ENCODE peak calls at places on chromosomes 16 and 17, in four cellular contexts. K, V, E and F are unnamed samples.
A peak's percentile ranks its signal among the peaks of the same experiment; 100 is the strongest.

GRCh38 chr17:4516740-4517139 is 18.1 kb downstream of the SPNS2 start:
- DNase-seq in E (no peak), V (no peak), K (no peak), F (no peak)

GRCh38 chr16:83842755-83843507 is 35.2 kb downstream of the HSBP1 start:
- DNase-seq in K (no peak), V (no peak), E (no peak), F (no peak)

GRCh38 chr16:46926470-46927225 is 42.5 kb downstream of the GPT2 start:
- DNase-seq in E (no peak), K (no peak), V (no peak), F (no peak)

GRCh38 chr17:67421869-67422273 is 44.8 kb downstream of the PITPNC1 start:
- DNase-seq in K (peak; percentile 100), E (no peak), V (peak; percentile 61), F (no peak)

GRCh38 chr17:59513934-59514841 is 51.2 kb upstream of the DHX40 start:
- DNase-seq in V (no peak), K (no peak), E (no peak), F (no peak)

GRCh38 chr16:68452176-68452575 is 3.9 kb upstream of the SMPD3 start:
- DNase-seq in V (no peak), E (no peak), K (no peak), F (no peak)

GRCh38 chr17:78979780-78980623 is at the start of gene LGALS3BP:
- DNase-seq in E (peak; percentile 47), K (peak; percentile 70), V (no peak), F (peak; percentile 70)

GRCh38 chr16:4330277-4330882 is 14.5 kb downstream of the GLIS2 start:
- DNase-seq in K (no peak), V (no peak), E (peak; percentile 87), F (peak; percentile 91)

GRCh38 chr16:11270602-11271162 is 1.6 kb upstream of the TNP2 start:
- DNase-seq in E (no peak), K (no peak), V (no peak), F (no peak)

GRCh38 chr17:69878661-69879060 is 196.4 kb upstream of the KCNJ16 start:
- DNase-seq in V (no peak), K (no peak), E (no peak), F (no peak)

GRCh38 chr17:67491009-67491677 is 114.1 kb downstream of the PITPNC1 start:
- DNase-seq in K (peak; percentile 87), E (no peak), V (no peak), F (peak; percentile 62)

GRCh38 chr17:16906670-16907069 is 65.2 kb downstream of the TNFRSF13B start:
- DNase-seq in K (no peak), E (no peak), V (no peak), F (no peak)

GRCh38 chr16:82728901-82729300 is 102.1 kb downstream of the CDH13 start:
- DNase-seq in K (no peak), E (no peak), V (no peak), F (no peak)

GRCh38 chr17:40362696-40363479 is 1.6 kb downstream of the GJD3 start:
- DNase-seq in V (no peak), E (peak; percentile 91), K (peak; percentile 54), F (no peak)

GRCh38 chr16:49495151-49495566 is 121.6 kb downstream of the C16orf78 start:
- DNase-seq in V (no peak), E (no peak), K (no peak), F (no peak)

GRCh38 chr17:41284043-41284442 is 8.5 kb downstream of the KRTAP9-7 start:
- DNase-seq in E (peak; percentile 0), K (no peak), V (no peak), F (no peak)

GRCh38 chr17:29179232-29180036 is 764 bp downstream of the MYO18A start:
- DNase-seq in V (no peak), E (peak; percentile 92), K (no peak), F (peak; percentile 70)

GRCh38 chr16:17026600-17027242 is 444.0 kb downstream of the XYLT1 start:
- DNase-seq in V (peak; percentile 92), E (no peak), K (no peak), F (no peak)

GRCh38 chr16:84357191-84357651 is 11.1 kb upstream of the ATP2C2 start:
- DNase-seq in K (no peak), V (no peak), E (no peak), F (no peak)

GRCh38 chr16:53372942-53373871 is 61.1 kb upstream of the RBL2 start:
- DNase-seq in K (peak; percentile 35), E (peak; percentile 28), V (no peak), F (peak; percentile 38)

GRCh38 chr17:6019959-6020358 is 50.2 kb upstream of the WSCD1 start:
- DNase-seq in E (no peak), V (no peak), K (no peak), F (no peak)

GRCh38 chr16:30764816-30765465 is 2.8 kb downstream of the RNF40 start:
- DNase-seq in E (no peak), V (no peak), K (no peak), F (no peak)

GRCh38 chr17:9971991-9972390 is 66.9 kb upstream of the RCVRN start:
- DNase-seq in V (no peak), K (no peak), E (no peak), F (no peak)

GRCh38 chr17:55144518-55144917 is 120.2 kb upstream of the HLF start:
- DNase-seq in E (no peak), V (no peak), K (no peak), F (no peak)

GRCh38 chr17:60248618-60249516 is 99.1 kb downstream of the CA4 start:
- DNase-seq in V (no peak), K (no peak), E (no peak), F (no peak)

GRCh38 chr17:27398691-27399090 is 57.6 kb upstream of the KSR1 start:
- DNase-seq in K (no peak), E (no peak), V (no peak), F (no peak)

GRCh38 chr17:48634446-48635208 is 8.5 kb upstream of the HOXB9 start:
- DNase-seq in E (no peak), V (no peak), K (no peak), F (no peak)
- TF ChIP-seq EZH2 in E (no peak), V (no peak), K (no peak), F (no peak)

DNA sequence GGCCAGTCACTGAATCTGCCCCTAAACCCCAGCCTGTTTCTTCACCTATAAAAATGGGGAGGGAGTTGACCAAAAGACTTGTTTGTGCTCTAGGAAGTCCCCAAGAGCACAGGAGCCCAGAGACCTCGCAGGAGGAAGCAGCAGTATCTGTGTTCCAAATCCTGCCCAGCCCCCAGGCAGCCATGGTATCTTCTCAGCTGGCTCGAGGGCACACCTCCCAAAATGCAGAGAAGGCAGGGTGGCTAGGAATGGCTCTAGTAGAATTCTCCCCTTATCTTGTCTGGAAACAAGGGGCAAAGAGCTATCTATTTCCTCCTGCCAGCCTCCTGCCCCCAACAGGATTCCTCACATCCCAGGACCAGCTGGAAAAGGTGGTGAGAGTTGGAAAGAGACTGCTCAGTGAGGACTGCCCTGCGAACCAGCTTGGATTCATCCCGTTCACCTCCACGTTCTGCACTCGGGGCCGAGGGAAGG is 8.6 kb upstream of the TSPOAP1 start:
- DNase-seq in K (no peak), E (no peak), V (no peak), F (no peak)
- TF ChIP-seq ATF3 in K (no peak), E (no peak), V (no peak), F (no peak)

GRCh38 chr17:30219833-30220232 is 15.7 kb downstream of the SLC6A4 start:
- DNase-seq in V (no peak), K (no peak), E (peak; percentile 60), F (no peak)
- TF ChIP-seq EZH2 in V (no peak), K (no peak), E (no peak), F (no peak)

GRCh38 chr16:88634141-88634993 is 4.0 kb upstream of the IL17C start:
- DNase-seq in V (peak; percentile 45), K (no peak), E (peak; percentile 91), F (no peak)
- TF ChIP-seq ATF3 in V (no peak), K (no peak), E (no peak), F (no peak)

DNA sequence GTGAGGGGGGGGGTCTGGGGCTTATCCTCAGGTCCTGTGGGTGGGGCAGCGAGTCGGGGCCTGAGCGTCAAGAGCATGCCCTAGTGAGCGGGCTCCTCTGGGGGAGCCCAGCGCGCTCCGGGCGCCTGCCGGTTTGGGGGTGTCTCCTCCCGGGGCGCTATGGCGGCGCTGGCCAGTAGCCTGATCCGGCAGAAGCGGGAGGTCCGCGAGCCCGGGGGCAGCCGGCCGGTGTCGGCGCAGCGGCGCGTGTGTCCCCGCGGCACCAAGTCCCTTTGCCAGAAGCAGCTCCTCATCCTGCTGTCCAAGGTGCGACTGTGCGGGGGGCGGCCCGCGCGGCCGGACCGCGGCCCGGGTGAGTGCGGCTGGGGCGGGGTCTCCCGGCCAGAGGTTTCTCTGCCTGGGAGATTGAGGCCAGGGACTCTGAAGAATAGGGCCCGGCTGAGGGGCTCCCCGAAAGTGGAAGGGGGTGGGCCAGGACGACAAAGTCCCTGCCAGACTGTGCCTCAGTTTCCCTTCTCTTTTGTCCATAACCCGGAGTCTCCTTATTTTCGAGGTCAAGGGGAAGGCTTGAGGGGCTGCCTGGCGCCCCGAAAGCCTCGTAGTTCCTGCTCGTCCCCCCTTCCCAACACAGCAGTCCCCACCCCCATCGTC is at the start of gene FGF11:
- DNase-seq in K (no peak), E (no peak), V (no peak), F (no peak)
- TF ChIP-seq EZH2 in K (no peak), E (no peak), V (no peak), F (no peak)

GRCh38 chr17:19317359-19318095 is 45.0 kb downstream of the B9D1 start:
- DNase-seq in E (peak; percentile 73), V (no peak), K (peak; percentile 57), F (peak; percentile 74)
- TF ChIP-seq ATF3 in E (no peak), V (no peak), K (no peak), F (no peak)

DNA sequence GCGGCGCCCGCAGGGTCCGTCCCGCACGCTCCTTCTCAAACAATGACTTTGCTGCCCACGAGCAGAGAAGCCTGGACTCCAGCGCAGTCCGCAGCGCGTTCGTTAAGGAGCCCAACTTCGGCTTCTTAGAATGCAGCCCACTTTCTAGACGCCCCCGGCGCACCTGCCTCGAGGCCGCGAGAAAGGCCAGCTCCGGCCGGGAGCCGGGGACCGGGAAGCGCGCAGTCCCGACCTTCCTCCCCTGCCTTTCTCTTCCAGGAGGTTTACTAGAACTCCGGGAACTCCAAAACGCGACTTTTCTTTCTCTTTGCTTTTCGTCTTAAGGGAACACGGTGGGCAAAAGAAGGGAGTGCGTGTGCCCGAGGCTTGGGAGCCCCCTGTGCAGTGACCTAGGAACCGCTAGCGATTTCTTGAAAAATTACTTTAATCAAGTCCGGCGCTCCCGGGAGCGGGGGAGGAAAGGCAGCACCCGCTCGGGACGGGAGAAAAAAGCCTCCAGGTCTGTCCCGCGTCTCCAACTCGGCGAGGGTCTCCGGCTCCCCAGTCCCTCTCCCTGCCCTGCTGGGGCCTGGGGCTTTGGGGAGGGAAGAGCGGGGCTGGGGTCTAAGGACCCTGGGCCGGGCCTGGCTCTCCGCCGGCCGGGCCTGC is 2.6 kb downstream of the HNF1B start:
- DNase-seq in K (no peak), V (no peak), E (no peak), F (no peak)
- TF ChIP-seq EZH2 in K (no peak), V (peak; percentile 88), E (no peak), F (peak; percentile 95)